ENCODE peak calls at places on chromosome 16, in four cellular contexts. S, V, X and B are unnamed samples.

GRCh38 chr16:67104061-67104460 is 5.7 kb upstream of the PHAF1 start:
- DNase-seq in S (no peak), X (peak), V (no peak), B (no peak)

GRCh38 chr16:10728488-10728887 is 15.2 kb upstream of the NUBP1 start:
- DNase-seq in V (no peak), S (no peak), X (no peak), B (no peak)

GRCh38 chr16:10332301-10332700 is 53.6 kb upstream of the ATF7IP2 start:
- DNase-seq in S (no peak), V (no peak), X (no peak), B (no peak)

GRCh38 chr16:51839697-51840462 is 688.8 kb upstream of the SALL1 start:
- DNase-seq in X (no peak), S (no peak), V (peak), B (no peak)

GRCh38 chr16:27491894-27492587 is 57.7 kb downstream of the GTF3C1 start:
- DNase-seq in S (no peak), V (no peak), X (no peak), B (no peak)

GRCh38 chr16:71895679-71896385 is 501 bp downstream of the IST1 start:
- DNase-seq in S (no peak), X (peak), V (peak), B (no peak)

GRCh38 chr16:19287241-19287640 is 1.7 kb downstream of the CLEC19A start:
- DNase-seq in V (no peak), S (no peak), X (no peak), B (no peak)

GRCh38 chr16:69111831-69112230 is 6.4 kb downstream of the HAS3 start:
- DNase-seq in X (no peak), V (no peak), S (no peak), B (no peak)

GRCh38 chr16:69932691-69933392 is 18.3 kb upstream of the CLEC18A start:
- DNase-seq in V (no peak), S (no peak), X (no peak), B (no peak)

GRCh38 chr16:49620158-49620867 is 235.6 kb downstream of the ZNF423 start:
- DNase-seq in X (peak), V (peak), S (no peak), B (no peak)

GRCh38 chr16:56311208-56312027 is 113.9 kb downstream of the AMFR start:
- DNase-seq in V (no peak), S (no peak), X (no peak), B (peak)

GRCh38 chr16:5071681-5072333 is at the start of gene ALG1:
- DNase-seq in V (peak), X (peak), S (peak), B (peak)

GRCh38 chr16:29958756-29959155 is 3.1 kb upstream of the TMEM219 start:
- DNase-seq in S (no peak), X (no peak), V (no peak), B (no peak)

GRCh38 chr16:27316038-27316680 is 2.4 kb downstream of the IL4R start:
- DNase-seq in S (no peak), X (no peak), V (no peak), B (no peak)

GRCh38 chr16:86566601-86566965 is at the start of gene FOXC2:
- DNase-seq in S (peak), V (peak), X (peak), B (no peak)

GRCh38 chr16:48498761-48499600 is 111.0 kb downstream of the N4BP1 start:
- DNase-seq in S (no peak), V (peak), X (peak), B (no peak)

GRCh38 chr16:85347213-85347591 is 234.9 kb upstream of the CIBAR2 start:
- DNase-seq in V (no peak), X (peak), S (no peak), B (no peak)

GRCh38 chr16:66976746-66977145 is 11.6 kb upstream of the CES4A start:
- DNase-seq in X (no peak), S (no peak), V (no peak), B (no peak)

GRCh38 chr16:83031524-83031923 is 404.8 kb downstream of the CDH13 start:
- DNase-seq in X (peak), S (no peak), V (no peak), B (no peak)

GRCh38 chr16:518858-519257 is 8.7 kb upstream of the CAPN15 start:
- DNase-seq in S (no peak), X (no peak), V (no peak), B (no peak)

GRCh38 chr16:23254338-23254737 is 47.8 kb upstream of the SCNN1B start:
- DNase-seq in S (no peak), V (peak), X (peak), B (no peak)

GRCh38 chr16:84753412-84754325 is 53.9 kb downstream of the USP10 start:
- DNase-seq in X (peak), V (no peak), S (no peak), B (no peak)

GRCh38 chr16:867421-868385 is 67.2 kb upstream of the GNG13 start:
- DNase-seq in V (no peak), X (no peak), S (no peak), B (no peak)

GRCh38 chr16:27217256-27217655 is 13.9 kb downstream of the KDM8 start:
- DNase-seq in V (no peak), X (peak), S (no peak), B (no peak)

GRCh38 chr16:22098538-22099255 is 6.4 kb downstream of the VWA3A start:
- DNase-seq in V (peak), S (peak), X (peak), B (no peak)

GRCh38 chr16:27285676-27286196 is 17.2 kb upstream of the NSMCE1 start:
- DNase-seq in V (no peak), X (peak), S (no peak), B (no peak)

GRCh38 chr16:50067290-50067853 is 1.6 kb downstream of the HEATR3 start:
- DNase-seq in S (no peak), X (peak), V (peak), B (no peak)

GRCh38 chr16:12455287-12455798 is 348.3 kb downstream of the CPPED1 start:
- DNase-seq in S (no peak), V (peak), X (peak), B (peak)

GRCh38 chr16:69747115-69747514 is 7.6 kb downstream of the NOB1 start:
- DNase-seq in V (no peak), X (no peak), S (no peak), B (no peak)

GRCh38 chr16:66751135-66751991 is at the start of gene DYNC1LI2:
- DNase-seq in S (peak), X (peak), V (peak), B (peak)

GRCh38 chr16:53692146-53692545 is 11.5 kb downstream of the RPGRIP1L start:
- DNase-seq in V (no peak), S (no peak), X (no peak), B (no peak)

GRCh38 chr16:78896280-78896679 is 704.3 kb downstream of the MAF start:
- DNase-seq in V (no peak), S (no peak), X (no peak), B (no peak)

GRCh38 chr16:424033-424622 is 1.3 kb upstream of the RAB11FIP3 start:
- DNase-seq in X (peak), S (no peak), V (peak), B (no peak)

GRCh38 chr16:81035398-81035974 is at the start of gene ATMIN:
- DNase-seq in X (peak), S (peak), V (peak), B (peak)